ENCODE peak calls at places on chromosomes 12 and 14, in seven cellular contexts. One of them, this sample, is unnamed.

GRCh38 chr12:95593266-95593871 is 42.1 kb upstream of the USP44 start:
- DNase-seq in cardiac muscle cell: no peak
- DNase-seq in HCT116: no peak
- DNase-seq in Caco-2: no peak
- DNase-seq in SK-N-SH: no peak
- DNase-seq in aorta: no peak
- DNase-seq in H7: no peak
- DNase-seq in this sample: no peak

GRCh38 chr12:89927226-89927698 is 218.6 kb upstream of the ATP2B1 start:
- DNase-seq in cardiac muscle cell: no peak
- DNase-seq in HCT116: no peak
- DNase-seq in Caco-2: no peak
- DNase-seq in SK-N-SH: no peak
- DNase-seq in aorta: no peak
- DNase-seq in H7: no peak
- DNase-seq in this sample: no peak

GRCh38 chr12:28536088-28536487 is 345.8 kb downstream of the CCDC91 start:
- DNase-seq in cardiac muscle cell: peak; percentile 88
- DNase-seq in HCT116: no peak
- DNase-seq in Caco-2: no peak
- DNase-seq in SK-N-SH: no peak
- DNase-seq in aorta: no peak
- DNase-seq in H7: no peak
- DNase-seq in this sample: peak; percentile 47

GRCh38 chr12:83664650-83665049 is 977.9 kb downstream of the TMTC2 start:
- DNase-seq in cardiac muscle cell: no peak
- DNase-seq in HCT116: no peak
- DNase-seq in Caco-2: no peak
- DNase-seq in SK-N-SH: peak; percentile 62
- DNase-seq in aorta: no peak
- DNase-seq in H7: no peak
- DNase-seq in this sample: no peak

GRCh38 chr14:66624319-66624937 is 116.5 kb downstream of the GPHN start:
- DNase-seq in cardiac muscle cell: peak; percentile 83
- DNase-seq in HCT116: peak; percentile 48
- DNase-seq in Caco-2: peak; percentile 61
- DNase-seq in SK-N-SH: peak; percentile 60
- DNase-seq in aorta: peak; percentile 55
- DNase-seq in H7: peak; percentile 30
- DNase-seq in this sample: no peak

GRCh38 chr12:113470871-113471618 is 626 bp downstream of the LHX5 start:
- DNase-seq in cardiac muscle cell: no peak
- DNase-seq in HCT116: no peak
- DNase-seq in Caco-2: no peak
- DNase-seq in SK-N-SH: peak; percentile 32
- DNase-seq in aorta: no peak
- DNase-seq in H7: peak; percentile 70
- DNase-seq in this sample: no peak

GRCh38 chr14:33914676-33915516 is 36.0 kb downstream of the EGLN3 start:
- DNase-seq in cardiac muscle cell: peak; percentile 89
- DNase-seq in HCT116: peak; percentile 79
- DNase-seq in Caco-2: no peak
- DNase-seq in SK-N-SH: no peak
- DNase-seq in aorta: peak; percentile 57
- DNase-seq in H7: no peak
- DNase-seq in this sample: no peak

GRCh38 chr14:34106310-34106709 is 155.4 kb upstream of the EGLN3 start:
- DNase-seq in cardiac muscle cell: no peak
- DNase-seq in HCT116: no peak
- DNase-seq in Caco-2: no peak
- DNase-seq in SK-N-SH: no peak
- DNase-seq in aorta: no peak
- DNase-seq in H7: no peak
- DNase-seq in this sample: no peak

GRCh38 chr14:96681826-96682225 is 115.4 kb upstream of the VRK1 start:
- DNase-seq in cardiac muscle cell: peak; percentile 1
- DNase-seq in HCT116: no peak
- DNase-seq in Caco-2: no peak
- DNase-seq in SK-N-SH: no peak
- DNase-seq in aorta: no peak
- DNase-seq in H7: no peak
- DNase-seq in this sample: peak; percentile 0

GRCh38 chr14:54487771-54488170 is 1.0 kb downstream of the GMFB start:
- DNase-seq in cardiac muscle cell: peak; percentile 58
- DNase-seq in HCT116: no peak
- DNase-seq in Caco-2: no peak
- DNase-seq in SK-N-SH: peak; percentile 63
- DNase-seq in aorta: no peak
- DNase-seq in H7: peak; percentile 58
- DNase-seq in this sample: no peak

GRCh38 chr14:30655124-30655523 is 33.0 kb downstream of the SCFD1 start:
- DNase-seq in cardiac muscle cell: no peak
- DNase-seq in HCT116: no peak
- DNase-seq in Caco-2: no peak
- DNase-seq in SK-N-SH: no peak
- DNase-seq in aorta: no peak
- DNase-seq in H7: no peak
- DNase-seq in this sample: no peak

GRCh38 chr12:126019385-126019784 is 954.1 kb downstream of the AACS start:
- DNase-seq in cardiac muscle cell: no peak
- DNase-seq in HCT116: no peak
- DNase-seq in Caco-2: no peak
- DNase-seq in SK-N-SH: no peak
- DNase-seq in aorta: no peak
- DNase-seq in H7: no peak
- DNase-seq in this sample: no peak

GRCh38 chr14:56794088-56794556 is 16.2 kb downstream of the OTX2 start:
- DNase-seq in cardiac muscle cell: no peak
- DNase-seq in HCT116: no peak
- DNase-seq in Caco-2: no peak
- DNase-seq in SK-N-SH: no peak
- DNase-seq in aorta: no peak
- DNase-seq in H7: no peak
- DNase-seq in this sample: no peak

GRCh38 chr12:105092336-105092735 is 8.1 kb upstream of the ALDH1L2 start:
- DNase-seq in cardiac muscle cell: no peak
- DNase-seq in HCT116: no peak
- DNase-seq in Caco-2: peak; percentile 81
- DNase-seq in SK-N-SH: no peak
- DNase-seq in aorta: no peak
- DNase-seq in H7: peak; percentile 62
- DNase-seq in this sample: no peak
- H3K4me3 ChIP-seq in cardiac muscle cell: no peak overlapping the region
- H3K4me3 ChIP-seq in HCT116: no peak overlapping the region
- H3K4me3 ChIP-seq in Caco-2: peak overlapping the region; percentile 40
- H3K4me3 ChIP-seq in SK-N-SH: no peak overlapping the region
- H3K4me3 ChIP-seq in aorta: no peak overlapping the region
- H3K4me3 ChIP-seq in H7: no peak overlapping the region
- H3K4me3 ChIP-seq in this sample: no peak overlapping the region

DNA sequence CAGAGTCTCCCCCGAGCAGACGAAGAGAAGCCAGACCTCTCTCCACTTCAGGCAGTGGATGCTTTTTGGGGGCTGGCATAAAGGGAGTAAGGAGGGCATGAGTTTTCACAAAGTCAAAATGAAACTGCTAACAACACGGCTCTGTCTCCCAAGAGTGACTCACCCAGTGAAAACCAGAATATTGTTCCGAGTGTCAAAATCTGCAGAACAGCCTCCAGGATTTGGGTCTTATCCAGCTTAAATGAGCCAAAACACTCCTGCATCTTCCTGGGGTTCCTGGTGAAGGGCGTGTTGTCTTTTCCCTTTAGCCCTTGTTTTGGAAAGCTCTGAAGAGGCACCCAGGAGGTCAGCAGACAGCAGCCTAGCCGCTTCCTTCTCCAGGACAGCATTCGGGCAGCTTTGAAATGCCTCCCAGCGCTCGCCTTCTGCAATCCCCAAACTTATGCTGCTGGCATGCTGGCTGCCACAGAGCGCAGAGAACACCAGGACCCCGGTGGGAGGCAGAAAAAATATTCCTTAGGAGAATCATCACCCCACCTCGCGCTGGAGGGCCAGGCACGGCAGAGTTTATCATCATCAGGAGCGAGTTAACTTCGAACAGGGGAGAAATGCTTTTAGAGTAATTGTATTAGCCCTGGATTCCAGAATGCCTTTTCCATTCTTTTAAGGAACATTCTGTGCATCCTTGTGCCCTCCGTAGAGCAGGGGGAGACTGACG is 117.7 kb upstream of the NCOR2 start:
- DNase-seq in cardiac muscle cell: peak; percentile 91
- DNase-seq in HCT116: no peak
- DNase-seq in Caco-2: no peak
- DNase-seq in SK-N-SH: no peak
- DNase-seq in aorta: no peak
- DNase-seq in H7: no peak
- DNase-seq in this sample: peak; percentile 69
- H3K4me3 ChIP-seq in cardiac muscle cell: no peak overlapping the region
- H3K4me3 ChIP-seq in HCT116: no peak overlapping the region
- H3K4me3 ChIP-seq in Caco-2: no peak overlapping the region
- H3K4me3 ChIP-seq in SK-N-SH: peak overlapping the region; percentile 60
- H3K4me3 ChIP-seq in aorta: no peak overlapping the region
- H3K4me3 ChIP-seq in H7: no peak overlapping the region
- H3K4me3 ChIP-seq in this sample: peak overlapping the region; percentile 17

GRCh38 chr12:1534708-1535107 is 59.7 kb downstream of the FBXL14 start:
- DNase-seq in cardiac muscle cell: no peak
- DNase-seq in HCT116: no peak
- DNase-seq in Caco-2: no peak
- DNase-seq in SK-N-SH: no peak
- DNase-seq in aorta: no peak
- DNase-seq in H7: no peak
- DNase-seq in this sample: no peak

GRCh38 chr12:1532367-1532752 is 62.0 kb downstream of the FBXL14 start:
- DNase-seq in cardiac muscle cell: no peak
- DNase-seq in HCT116: no peak
- DNase-seq in Caco-2: no peak
- DNase-seq in SK-N-SH: no peak
- DNase-seq in aorta: no peak
- DNase-seq in H7: no peak
- DNase-seq in this sample: no peak

GRCh38 chr12:1533205-1533601 is 61.2 kb downstream of the FBXL14 start:
- DNase-seq in cardiac muscle cell: no peak
- DNase-seq in HCT116: no peak
- DNase-seq in Caco-2: no peak
- DNase-seq in SK-N-SH: peak; percentile 49
- DNase-seq in aorta: no peak
- DNase-seq in H7: no peak
- DNase-seq in this sample: no peak

GRCh38 chr12:1532796-1533195 is 61.6 kb downstream of the FBXL14 start:
- DNase-seq in cardiac muscle cell: no peak
- DNase-seq in HCT116: no peak
- DNase-seq in Caco-2: no peak
- DNase-seq in SK-N-SH: no peak
- DNase-seq in aorta: no peak
- DNase-seq in H7: no peak
- DNase-seq in this sample: no peak

GRCh38 chr12:1533602-1534304 is 60.6 kb downstream of the FBXL14 start:
- DNase-seq in cardiac muscle cell: no peak
- DNase-seq in HCT116: no peak
- DNase-seq in Caco-2: no peak
- DNase-seq in SK-N-SH: no peak
- DNase-seq in aorta: no peak
- DNase-seq in H7: no peak
- DNase-seq in this sample: no peak
- H3K4me3 ChIP-seq in cardiac muscle cell: peak overlapping the region; percentile 93
- H3K4me3 ChIP-seq in HCT116: no peak overlapping the region
- H3K4me3 ChIP-seq in Caco-2: no peak overlapping the region
- H3K4me3 ChIP-seq in SK-N-SH: peak overlapping the region; percentile 81
- H3K4me3 ChIP-seq in aorta: no peak overlapping the region
- H3K4me3 ChIP-seq in H7: no peak overlapping the region
- H3K4me3 ChIP-seq in this sample: peak overlapping the region; percentile 72

GRCh38 chr12:9065607-9065856 is 50.2 kb downstream of the A2M start:
- DNase-seq in cardiac muscle cell: no peak
- DNase-seq in HCT116: no peak
- DNase-seq in Caco-2: no peak
- DNase-seq in SK-N-SH: no peak
- DNase-seq in aorta: no peak
- DNase-seq in H7: peak; percentile 11
- DNase-seq in this sample: no peak
- H3K4me3 ChIP-seq in cardiac muscle cell: peak overlapping the region; percentile 69
- H3K4me3 ChIP-seq in HCT116: peak overlapping the region; percentile 81
- H3K4me3 ChIP-seq in Caco-2: no peak overlapping the region
- H3K4me3 ChIP-seq in SK-N-SH: no peak overlapping the region
- H3K4me3 ChIP-seq in aorta: peak overlapping the region; percentile 95
- H3K4me3 ChIP-seq in H7: peak overlapping the region; percentile 91
- H3K4me3 ChIP-seq in this sample: no peak overlapping the region

DNA sequence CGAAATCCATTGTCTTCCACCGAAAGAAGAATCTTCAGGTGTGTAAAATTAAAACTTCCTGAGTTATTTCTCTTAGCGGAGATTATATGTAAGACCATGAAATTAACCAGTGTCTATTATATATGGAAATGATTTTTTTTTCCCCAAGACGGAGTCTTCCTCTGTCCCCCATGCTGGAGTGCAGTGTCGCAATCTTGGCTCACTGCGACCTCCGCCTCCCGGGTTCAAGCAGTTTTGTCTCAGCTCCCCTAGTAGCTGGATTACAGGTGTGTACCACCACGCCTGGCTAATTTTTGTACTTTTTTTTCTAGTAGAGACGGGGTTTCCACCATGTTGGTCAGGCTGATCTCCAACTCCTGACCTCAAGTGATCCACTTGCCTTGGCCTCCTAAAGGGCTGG is 2.8 kb downstream of the RAN start:
- DNase-seq in cardiac muscle cell: no peak
- DNase-seq in HCT116: no peak
- DNase-seq in Caco-2: no peak
- DNase-seq in SK-N-SH: no peak
- DNase-seq in aorta: no peak
- DNase-seq in H7: no peak
- DNase-seq in this sample: no peak
- H3K4me3 ChIP-seq in cardiac muscle cell: no peak overlapping the region
- H3K4me3 ChIP-seq in HCT116: no peak overlapping the region
- H3K4me3 ChIP-seq in Caco-2: no peak overlapping the region
- H3K4me3 ChIP-seq in SK-N-SH: no peak overlapping the region
- H3K4me3 ChIP-seq in aorta: no peak overlapping the region
- H3K4me3 ChIP-seq in H7: no peak overlapping the region
- H3K4me3 ChIP-seq in this sample: no peak overlapping the region

DNA sequence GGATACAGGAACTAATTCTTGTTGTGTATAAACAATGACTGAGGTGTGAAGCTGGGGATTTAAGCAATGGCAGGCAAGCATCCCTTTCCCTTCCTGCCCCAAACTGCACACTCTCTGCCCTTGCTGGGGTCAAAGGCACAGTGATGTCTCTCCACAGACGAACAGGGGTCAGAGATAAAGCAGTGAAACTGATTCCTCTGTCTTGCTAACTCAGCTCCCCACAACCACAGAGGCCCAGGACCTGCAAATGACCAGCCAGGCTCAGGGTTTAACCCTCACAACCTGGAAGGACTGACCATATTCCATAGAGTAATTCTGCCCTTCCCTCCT is 67.2 kb downstream of the CCDC88C start:
- DNase-seq in cardiac muscle cell: no peak
- DNase-seq in HCT116: no peak
- DNase-seq in Caco-2: no peak
- DNase-seq in SK-N-SH: no peak
- DNase-seq in aorta: no peak
- DNase-seq in H7: no peak
- DNase-seq in this sample: no peak
- H3K4me3 ChIP-seq in cardiac muscle cell: no peak overlapping the region
- H3K4me3 ChIP-seq in HCT116: no peak overlapping the region
- H3K4me3 ChIP-seq in Caco-2: no peak overlapping the region
- H3K4me3 ChIP-seq in SK-N-SH: no peak overlapping the region
- H3K4me3 ChIP-seq in aorta: no peak overlapping the region
- H3K4me3 ChIP-seq in H7: no peak overlapping the region
- H3K4me3 ChIP-seq in this sample: no peak overlapping the region

This sample was measured in skeletal muscle cell.